ENCODE peak calls at places on chromosomes 16 and 17, in nine cellular contexts. M is breast epithelium; F is left ventricle myocardium inferior; S is fibroblast of lung; A is mesendoderm; Y is pancreas; R is effector memory CD4-positive, alpha-beta T cell; D is cardiac muscle cell; E is endothelial cell of umbilical vein. T is an unnamed sample.

GRCh38 chr17:37643829-37644228 is 583 bp upstream of the DDX52 start:
- DNase-seq in A (peak; percentile 5), R (no peak), D (peak; percentile 12), E (no peak), S (no peak), Y (no peak), F (no peak), M (no peak), T (no peak)

GRCh38 chr17:35213412-35213925 is 19.3 kb upstream of the SLC35G3 start:
- DNase-seq in M (no peak), F (no peak), E (peak; percentile 21), S (no peak), R (no peak), A (no peak), D (no peak), Y (no peak), T (no peak)

GRCh38 chr17:40018211-40019121 is 3.2 kb downstream of the CSF3 start:
- DNase-seq in D (peak; percentile 50), S (peak; percentile 60), F (peak; percentile 50), Y (peak; percentile 56), M (no peak), A (peak; percentile 70), R (no peak), E (no peak), T (no peak)

GRCh38 chr17:21191698-21192097 is 22.3 kb downstream of the TMEM11 start:
- DNase-seq in S (peak; percentile 33), E (peak; percentile 71), A (no peak), F (no peak), Y (no peak), M (no peak), D (no peak), R (no peak), T (no peak)

GRCh38 chr16:86531193-86531550 is 20.8 kb downstream of the FOXF1 start:
- DNase-seq in A (no peak), E (no peak), F (peak; percentile 67), R (no peak), Y (no peak), M (no peak), D (no peak), S (peak; percentile 95), T (no peak)

GRCh38 chr17:68613739-68614298 is 12.7 kb upstream of the FAM20A start:
- DNase-seq in D (peak; percentile 92), M (no peak), Y (no peak), S (peak; percentile 71), R (no peak), F (no peak), A (peak; percentile 95), E (peak; percentile 28), T (peak; percentile 26)

GRCh38 chr16:28192811-28193529 is 18.8 kb downstream of the XPO6 start:
- DNase-seq in A (no peak), S (no peak), E (no peak), Y (no peak), F (no peak), D (no peak), M (no peak), R (peak; percentile 61), T (no peak)

GRCh38 chr16:585351-585750 is 4.5 kb upstream of the RAB40C start:
- DNase-seq in F (no peak), D (no peak), S (no peak), Y (peak; percentile 91), R (no peak), M (no peak), E (no peak), A (peak; percentile 42), T (no peak)

GRCh38 chr16:53207810-53208752 is 153.3 kb downstream of the CHD9 start:
- DNase-seq in A (peak; percentile 96), R (no peak), S (peak; percentile 92), M (no peak), Y (no peak), D (peak; percentile 89), E (peak; percentile 88), F (no peak), T (peak; percentile 65)

GRCh38 chr16:49698931-49699715 is 156.8 kb downstream of the ZNF423 start:
- DNase-seq in D (no peak), Y (no peak), R (no peak), A (peak; percentile 27), S (peak; percentile 81), F (peak; percentile 72), E (no peak), M (no peak), T (no peak)

GRCh38 chr16:759110-759910 is 1.2 kb upstream of the MSLN start:
- DNase-seq in M (no peak), A (no peak), R (no peak), E (no peak), D (peak; percentile 42), Y (no peak), S (no peak), F (no peak), T (no peak)

GRCh38 chr17:65572581-65573282 is 11.3 kb upstream of the AXIN2 start:
- DNase-seq in A (peak; percentile 92), M (no peak), R (no peak), F (no peak), E (no peak), D (no peak), Y (no peak), S (no peak), T (no peak)
- H3K4me3 ChIP-seq in A (no peak overlapping the region), M (no peak overlapping the region), R (no peak overlapping the region), F (no peak overlapping the region), E (no peak overlapping the region), D (no peak overlapping the region), Y (no peak overlapping the region), S (no peak overlapping the region), T (no peak overlapping the region)

GRCh38 chr16:2459647-2460390 is at the start of gene TEDC2:
- DNase-seq in S (peak; percentile 87), A (peak; percentile 98), D (peak; percentile 98), E (peak; percentile 97), Y (peak; percentile 99), M (peak; percentile 94), R (peak; percentile 95), F (peak; percentile 97), T (peak; percentile 34)

GRCh38 chr16:2462031-2462866 is 2.3 kb downstream of the TEDC2 start:
- DNase-seq in E (no peak), M (no peak), Y (peak; percentile 63), S (no peak), F (no peak), D (no peak), R (no peak), A (no peak), T (no peak)

GRCh38 chr16:2460916-2461315 is 1.0 kb downstream of the TEDC2 start:
- DNase-seq in M (no peak), A (no peak), R (no peak), S (no peak), Y (peak; percentile 70), E (no peak), D (no peak), F (no peak), T (no peak)

GRCh38 chr16:2458887-2459646 is 842 bp upstream of the TEDC2 start:
- DNase-seq in M (no peak), E (no peak), F (no peak), Y (no peak), D (no peak), S (no peak), A (no peak), R (no peak), T (no peak)

GRCh38 chr16:2460391-2460713 is 443 bp downstream of the TEDC2 start:
- DNase-seq in M (no peak), E (no peak), A (no peak), R (no peak), D (no peak), F (no peak), Y (no peak), S (no peak), T (no peak)
- H3K27ac ChIP-seq in M (no peak overlapping the region), E (no peak overlapping the region), A (peak overlapping the region; percentile 74), R (no peak overlapping the region), D (peak overlapping the region; percentile 42), F (peak overlapping the region; percentile 24), Y (no peak overlapping the region), S (no peak overlapping the region), T (no peak overlapping the region)

GRCh38 chr17:17724307-17724921 is 43.2 kb downstream of the RAI1 start:
- DNase-seq in D (peak; percentile 87), A (peak; percentile 92), F (no peak), S (peak; percentile 49), Y (no peak), M (no peak), R (no peak), E (peak; percentile 77), T (no peak)

GRCh38 chr17:17722081-17722905 is 41.0 kb downstream of the RAI1 start:
- DNase-seq in R (no peak), D (peak; percentile 39), M (no peak), E (no peak), F (no peak), S (no peak), A (peak; percentile 60), Y (no peak), T (no peak)

GRCh38 chr17:17724991-17725852 is 44.0 kb downstream of the RAI1 start:
- DNase-seq in A (peak; percentile 70), R (no peak), D (peak; percentile 57), F (no peak), E (peak; percentile 87), Y (no peak), S (no peak), M (no peak), T (no peak)

GRCh38 chr17:17722906-17723353 is 41.7 kb downstream of the RAI1 start:
- DNase-seq in A (no peak), E (no peak), M (no peak), D (no peak), R (no peak), Y (no peak), S (no peak), F (no peak), T (no peak)

GRCh38 chr17:17723354-17724261 is 42.4 kb downstream of the RAI1 start:
- DNase-seq in E (peak; percentile 61), M (no peak), D (peak; percentile 83), R (no peak), A (peak; percentile 75), S (peak; percentile 81), Y (no peak), F (no peak), T (peak; percentile 10)
- H3K4me3 ChIP-seq in E (peak overlapping the region; percentile 57), M (peak overlapping the region; percentile 83), D (peak overlapping the region; percentile 90), R (peak overlapping the region; percentile 66), A (peak overlapping the region; percentile 52), S (peak overlapping the region; percentile 57), Y (peak overlapping the region; percentile 32), F (peak overlapping the region; percentile 66), T (peak overlapping the region; percentile 91)

GRCh38 chr17:47654991-47655390 is 5.3 kb downstream of the KPNB1 start:
- DNase-seq in S (no peak), D (no peak), M (no peak), Y (no peak), A (no peak), E (no peak), R (no peak), F (no peak), T (no peak)
- H3K27ac ChIP-seq in S (no peak overlapping the region), D (no peak overlapping the region), M (no peak overlapping the region), Y (no peak overlapping the region), A (no peak overlapping the region), E (no peak overlapping the region), R (no peak overlapping the region), F (peak overlapping the region; percentile 4), T (no peak overlapping the region)

T was measured in SK-N-MC.